ENCODE peak calls at places on chromosomes 12 and 14, in nine cellular contexts. G, Z, V, A, D, R, P, K and H are unnamed samples.

GRCh38 chr12:116880817-116881324 is 370 bp downstream of the HRK start:
- DNase-seq in P (no peak), K (peak; percentile 57), G (peak; percentile 24), Z (peak; percentile 69), R (no peak), A (peak; percentile 70), D (peak; percentile 61), V (no peak), H (no peak)

GRCh38 chr14:73973497-73973896 is 23.4 kb downstream of the COQ6 start:
- DNase-seq in R (no peak), P (no peak), D (no peak), G (no peak), A (no peak), K (no peak), Z (peak; percentile 69), V (no peak), H (no peak)

GRCh38 chr14:63893701-63894458 is 41.1 kb downstream of the SYNE2 start:
- DNase-seq in D (no peak), P (no peak), G (peak; percentile 100), Z (no peak), R (peak; percentile 90), K (peak; percentile 56), V (no peak), A (no peak), H (no peak)

GRCh38 chr12:27048822-27049752 is 26.7 kb downstream of the MED21 start:
- DNase-seq in A (no peak), G (peak; percentile 77), Z (no peak), V (peak; percentile 55), R (peak; percentile 32), K (no peak), D (no peak), P (no peak), H (no peak)

GRCh38 chr14:41668346-41668745 is 61.7 kb downstream of the LRFN5 start:
- DNase-seq in G (peak; percentile 10), A (no peak), P (no peak), K (no peak), R (peak; percentile 64), V (no peak), D (no peak), Z (no peak), H (no peak)

GRCh38 chr14:103250181-103250580 is 83.9 kb upstream of the EIF5 start:
- DNase-seq in P (no peak), G (no peak), A (no peak), R (no peak), V (no peak), D (no peak), K (no peak), Z (no peak), H (no peak)

GRCh38 chr12:94172031-94172430 is 23.7 kb downstream of the PLXNC1 start:
- DNase-seq in P (no peak), R (no peak), A (no peak), V (no peak), Z (no peak), D (no peak), G (no peak), K (no peak), H (no peak)

GRCh38 chr12:70853326-70853725 is 67.2 kb downstream of the PTPRR start:
- DNase-seq in R (peak; percentile 12), A (no peak), P (no peak), V (no peak), D (no peak), G (peak; percentile 95), K (peak; percentile 44), Z (no peak), H (no peak)

GRCh38 chr12:115859231-115859630 is 418.3 kb downstream of the MED13L start:
- DNase-seq in A (no peak), Z (no peak), K (no peak), P (no peak), G (no peak), R (no peak), V (no peak), D (no peak), H (no peak)

GRCh38 chr12:112559784-112560183 is 141.0 kb downstream of the PTPN11 start:
- DNase-seq in K (no peak), D (no peak), G (peak; percentile 16), P (no peak), A (no peak), V (no peak), R (no peak), Z (no peak), H (no peak)

GRCh38 chr14:68693926-68694325 is 98.9 kb downstream of the ZFP36L1 start:
- DNase-seq in A (no peak), Z (no peak), V (no peak), D (no peak), P (no peak), K (peak; percentile 31), R (no peak), G (no peak), H (no peak)

GRCh38 chr12:20220339-20220738 is 148.0 kb upstream of the PDE3A start:
- DNase-seq in D (peak; percentile 5), Z (peak; percentile 46), K (no peak), P (no peak), V (peak; percentile 9), A (no peak), R (peak; percentile 40), G (peak; percentile 67), H (no peak)

GRCh38 chr14:77864085-77864484 is 64.2 kb downstream of the ADCK1 start:
- DNase-seq in G (no peak), K (no peak), A (no peak), P (no peak), D (no peak), V (no peak), Z (no peak), R (no peak), H (no peak)

GRCh38 chr14:104353921-104354701 is 215.7 kb downstream of the KIF26A start:
- DNase-seq in G (no peak), Z (peak; percentile 4), P (peak; percentile 48), A (peak; percentile 16), K (peak; percentile 26), D (no peak), V (no peak), R (no peak), H (peak; percentile 14)

GRCh38 chr12:80166751-80167150 is 67.4 kb downstream of the OTOGL start:
- DNase-seq in V (no peak), D (no peak), P (no peak), Z (no peak), G (no peak), A (no peak), R (no peak), K (no peak), H (no peak)

GRCh38 chr12:111756681-111757080 is 10.1 kb upstream of the ALDH2 start:
- DNase-seq in V (no peak), K (no peak), Z (no peak), D (no peak), R (no peak), P (no peak), A (peak; percentile 14), G (no peak), H (no peak)

GRCh38 chr12:110737532-110737931 is 5.2 kb downstream of the PPP1CC start:
- DNase-seq in R (no peak), K (peak; percentile 38), A (no peak), V (no peak), P (no peak), Z (no peak), G (no peak), D (no peak), H (no peak)

GRCh38 chr14:73242274-73242960 is 5.1 kb downstream of the PAPLN start:
- DNase-seq in Z (no peak), P (no peak), G (peak; percentile 37), V (no peak), A (peak; percentile 17), R (no peak), K (no peak), D (no peak), H (no peak)

GRCh38 chr12:117685115-117685926 is 283.5 kb downstream of the KSR2 start:
- DNase-seq in A (peak; percentile 72), Z (peak; percentile 83), D (peak; percentile 75), V (peak; percentile 49), R (peak; percentile 59), K (peak; percentile 66), G (no peak), P (no peak), H (no peak)

GRCh38 chr12:56221233-56221756 is 427 bp downstream of the RNF41 start:
- DNase-seq in R (peak; percentile 68), G (peak; percentile 94), P (peak; percentile 70), V (peak; percentile 77), D (peak; percentile 32), K (peak; percentile 59), A (peak; percentile 63), Z (peak; percentile 34), H (no peak)

GRCh38 chr14:105197274-105197673 is 16.2 kb upstream of the NUDT14 start:
- DNase-seq in D (no peak), A (no peak), K (no peak), R (no peak), G (peak; percentile 86), P (no peak), V (no peak), Z (no peak), H (no peak)

GRCh38 chr12:29131539-29131938 is 17.5 kb upstream of the FAR2 start:
- DNase-seq in V (no peak), K (no peak), G (peak; percentile 41), D (no peak), A (no peak), Z (no peak), R (no peak), P (no peak), H (no peak)

DNA sequence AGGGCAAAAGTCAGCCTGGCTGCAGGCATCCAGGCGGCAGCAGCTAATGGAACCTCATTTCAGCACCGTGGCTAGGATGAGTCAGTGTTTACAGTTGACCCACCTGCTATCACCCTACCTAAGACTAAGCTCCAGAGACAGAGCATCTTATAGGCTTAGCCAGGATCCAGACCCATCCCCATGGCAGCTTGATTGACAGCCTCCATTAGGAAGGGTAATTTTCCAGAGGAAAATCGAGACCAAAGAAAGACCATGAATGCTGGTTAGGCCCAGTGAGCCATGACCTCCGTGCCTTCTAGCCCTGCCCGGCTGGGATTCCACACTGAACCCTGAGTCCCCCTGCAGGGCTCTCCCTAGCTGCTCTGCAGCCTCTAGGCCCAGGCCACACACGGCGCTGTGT is 38.7 kb downstream of the TUNAR start:
- DNase-seq in K (no peak), P (no peak), D (no peak), R (no peak), G (no peak), A (no peak), V (no peak), Z (no peak), H (no peak)
- TF ChIP-seq CTCF in K (no peak), P (no peak), D (no peak), R (no peak), G (no peak), A (no peak), V (no peak), Z (no peak), H (no peak)

GRCh38 chr14:76163668-76164363 is 12.1 kb downstream of the GPATCH2L start:
- DNase-seq in V (no peak), R (no peak), P (no peak), G (no peak), Z (no peak), K (no peak), D (no peak), A (no peak), H (no peak)
- TF ChIP-seq CTCF in V (no peak), R (no peak), P (no peak), G (no peak), Z (no peak), K (no peak), D (no peak), A (no peak), H (no peak)

GRCh38 chr12:46382974-46383653 is 10.5 kb upstream of the SLC38A2 start:
- DNase-seq in P (peak; percentile 98), Z (peak; percentile 97), R (peak; percentile 92), V (peak; percentile 88), G (peak; percentile 97), D (peak; percentile 94), K (peak; percentile 98), A (peak; percentile 98), H (peak; percentile 86)
- TF ChIP-seq CTCF in P (no peak), Z (no peak), R (peak; percentile 3), V (peak; percentile 31), G (peak; percentile 0), D (no peak), K (no peak), A (no peak), H (no peak)

GRCh38 chr12:47773062-47773857 is at the start of gene SLC48A1:
- DNase-seq in R (no peak), V (peak; percentile 87), K (peak; percentile 86), Z (peak; percentile 85), A (peak; percentile 87), P (peak; percentile 85), D (peak; percentile 81), G (peak; percentile 44), H (peak; percentile 67)
- TF ChIP-seq CTCF in R (peak; percentile 26), V (peak; percentile 79), K (no peak), Z (peak; percentile 31), A (peak; percentile 47), P (peak; percentile 8), D (peak; percentile 9), G (peak; percentile 34), H (no peak)